ENCODE peak calls at places on chromosome 10, in four cellular contexts. L, Z, X and J are unnamed samples.

GRCh38 chr10:80518807-80519360 is 18.8 kb upstream of the SH2D4B start:
- DNase-seq in L (no peak), Z (no peak), X (no peak), J (no peak)

GRCh38 chr10:44355630-44356029 is 29.3 kb downstream of the CXCL12 start:
- DNase-seq in L (no peak), Z (no peak), X (no peak), J (no peak)

GRCh38 chr10:63241898-63242297 is 108.8 kb downstream of the NRBF2 start:
- DNase-seq in L (no peak), Z (no peak), X (no peak), J (no peak)

GRCh38 chr10:26057466-26057865 is 123.4 kb downstream of the MYO3A start:
- DNase-seq in L (no peak), Z (no peak), X (no peak), J (no peak)

GRCh38 chr10:70404906-70405824 is 1.2 kb downstream of the EIF4EBP2 start:
- DNase-seq in L (no peak), Z (peak), X (peak), J (peak)

GRCh38 chr10:17065273-17065672 is 64.3 kb downstream of the CUBN start:
- DNase-seq in L (no peak), Z (no peak), X (no peak), J (no peak)

GRCh38 chr10:1559311-1559710 is 178.0 kb downstream of the ADARB2 start:
- DNase-seq in L (no peak), Z (no peak), X (no peak), J (no peak)

GRCh38 chr10:85513450-85513849 is 853.1 kb downstream of the GRID1 start:
- DNase-seq in L (no peak), Z (no peak), X (no peak), J (no peak)

GRCh38 chr10:19651549-19651948 is 164.7 kb upstream of the PLXDC2 start:
- DNase-seq in L (no peak), Z (peak), X (peak), J (no peak)

GRCh38 chr10:120475844-120476791 is 19.1 kb downstream of the PLPP4 start:
- DNase-seq in L (no peak), Z (no peak), X (no peak), J (no peak)

GRCh38 chr10:93294004-93294403 is 188.1 kb downstream of the MYOF start:
- DNase-seq in L (no peak), Z (no peak), X (no peak), J (no peak)

GRCh38 chr10:103533827-103534226 is 40.3 kb downstream of the NEURL1 start:
- DNase-seq in L (no peak), Z (no peak), X (no peak), J (no peak)

GRCh38 chr10:132133005-132133404 is 53.7 kb upstream of the DPYSL4 start:
- DNase-seq in L (no peak), Z (no peak), X (no peak), J (no peak)

GRCh38 chr10:14904316-14904732 is 25.7 kb downstream of the SUV39H2 start:
- DNase-seq in L (no peak), Z (no peak), X (peak), J (peak)

GRCh38 chr10:103823706-103824272 is 31.6 kb downstream of the SH3PXD2A start:
- DNase-seq in L (no peak), Z (no peak), X (no peak), J (no peak)

GRCh38 chr10:83983578-83984255 is 155.6 kb upstream of the GHITM start:
- DNase-seq in L (no peak), Z (no peak), X (no peak), J (no peak)

GRCh38 chr10:71528371-71529202 is 131.9 kb downstream of the CDH23 start:
- DNase-seq in L (no peak), Z (no peak), X (no peak), J (no peak)

GRCh38 chr10:62171791-62172190 is 96.9 kb downstream of the RTKN2 start:
- DNase-seq in L (no peak), Z (no peak), X (peak), J (no peak)

GRCh38 chr10:8544500-8544899 is 490.0 kb downstream of the GATA3 start:
- DNase-seq in L (no peak), Z (no peak), X (no peak), J (no peak)

GRCh38 chr10:14173706-14174594 is 156.8 kb downstream of the FRMD4A start:
- DNase-seq in L (no peak), Z (no peak), X (peak), J (no peak)

GRCh38 chr10:104371753-104372152 is 18.1 kb downstream of the CFAP58 start:
- DNase-seq in L (no peak), Z (no peak), X (no peak), J (no peak)

GRCh38 chr10:110609592-110609991 is 34.5 kb upstream of the RBM20 start:
- DNase-seq in L (no peak), Z (no peak), X (no peak), J (no peak)

GRCh38 chr10:80324086-80324485 is 32.5 kb downstream of the DYDC1 start:
- DNase-seq in L (no peak), Z (no peak), X (peak), J (peak)

GRCh38 chr10:5575482-5576153 is 50.9 kb downstream of the CALML3 start:
- DNase-seq in L (no peak), Z (no peak), X (peak), J (no peak)

GRCh38 chr10:43594944-43595589 is 11.2 kb upstream of the ZNF485 start:
- DNase-seq in L (peak), Z (no peak), X (peak), J (peak)

GRCh38 chr10:19788075-19788686 is 28.1 kb upstream of the PLXDC2 start:
- DNase-seq in L (no peak), Z (peak), X (peak), J (peak)

GRCh38 chr10:26682926-26683325 is 14.6 kb upstream of the PDSS1 start:
- DNase-seq in L (no peak), Z (no peak), X (no peak), J (no peak)

GRCh38 chr10:71396714-71397339 is at the start of gene CDH23:
- DNase-seq in L (no peak), Z (no peak), X (no peak), J (no peak)

GRCh38 chr10:33010132-33011037 is 52.4 kb upstream of the ITGB1 start:
- DNase-seq in L (no peak), Z (peak), X (peak), J (peak)

GRCh38 chr10:18424200-18424599 is 227.2 kb downstream of the NSUN6 start:
- DNase-seq in L (no peak), Z (no peak), X (no peak), J (no peak)

GRCh38 chr10:127148933-127149220 is 47.5 kb downstream of the INSYN2A start:
- DNase-seq in L (no peak), Z (no peak), X (peak), J (no peak)

GRCh38 chr10:127148066-127148932 is 48.1 kb downstream of the INSYN2A start:
- DNase-seq in L (no peak), Z (peak), X (peak), J (no peak)

GRCh38 chr10:127149613-127150081 is 46.7 kb downstream of the INSYN2A start:
- DNase-seq in L (no peak), Z (no peak), X (peak), J (no peak)

GRCh38 chr10:127151541-127151940 is 44.9 kb downstream of the INSYN2A start:
- DNase-seq in L (no peak), Z (no peak), X (peak), J (no peak)

DNA sequence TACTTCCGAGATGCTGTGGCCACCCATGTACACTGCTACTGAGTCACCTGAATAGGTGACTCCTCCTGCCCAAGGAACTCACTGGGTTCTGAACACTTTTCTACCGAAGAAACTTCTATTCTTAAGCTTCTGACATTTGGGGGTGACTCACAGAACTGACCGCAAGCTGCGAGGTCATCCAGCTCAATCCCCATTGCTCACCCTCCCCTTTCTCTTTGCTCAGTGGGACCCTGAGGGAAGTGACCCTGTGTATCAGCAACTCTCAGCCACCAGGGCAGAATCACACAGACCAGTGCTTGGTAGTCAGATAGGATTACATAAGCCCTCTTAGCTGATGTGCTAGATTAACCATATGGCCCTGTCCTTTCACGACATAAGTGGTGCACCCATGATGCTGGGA is 46.3 kb downstream of the INSYN2A start:
- DNase-seq in L (no peak), Z (no peak), X (peak), J (no peak)
- TF ChIP-seq CTCF in L (no peak), Z (no peak), X (no peak), J (no peak)

DNA sequence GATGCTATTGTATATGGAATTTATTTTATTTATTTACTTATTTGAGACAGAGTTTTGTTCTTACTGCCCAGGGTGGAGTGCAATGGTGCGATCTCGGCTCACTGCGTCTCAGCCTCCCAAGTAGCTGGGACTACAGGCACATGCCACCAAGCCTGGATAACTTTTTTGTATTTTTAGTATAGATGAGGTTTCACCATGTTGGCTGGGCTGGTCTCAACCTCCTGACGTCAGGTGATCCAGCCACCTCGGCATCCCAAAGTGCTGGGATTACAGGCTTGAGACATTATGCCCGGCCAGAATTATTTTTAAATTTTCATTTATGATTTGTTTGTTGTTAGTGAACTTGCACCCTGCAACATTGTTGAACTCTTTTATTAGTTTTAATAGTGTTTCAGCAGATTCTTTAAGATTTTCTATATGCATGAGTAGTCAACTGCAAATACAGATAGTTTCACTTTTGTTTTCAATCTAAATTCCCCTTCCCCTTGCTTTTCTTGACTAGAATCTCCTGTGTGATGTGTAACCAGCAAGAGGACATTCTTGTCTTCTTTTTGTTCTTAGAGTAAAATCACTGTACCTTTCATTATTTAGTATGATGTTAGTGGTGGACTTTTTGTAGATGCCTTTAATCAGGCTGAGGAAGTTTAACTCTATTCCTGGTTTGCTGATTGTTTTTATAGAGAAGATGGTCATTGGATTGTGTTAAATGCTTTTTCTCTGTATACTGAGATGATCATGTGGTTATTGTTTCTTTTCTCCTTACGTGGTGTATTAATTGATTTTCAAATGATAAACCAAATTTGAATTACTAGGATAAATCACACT is 27.8 kb downstream of the ZNF33A start:
- DNase-seq in L (peak), Z (no peak), X (no peak), J (no peak)
- TF ChIP-seq CTCF in L (no peak), Z (no peak), X (no peak), J (no peak)

GRCh38 chr10:13102002-13102794 is 2.2 kb downstream of the OPTN start:
- DNase-seq in L (no peak), Z (no peak), X (no peak), J (no peak)

GRCh38 chr10:13103554-13103953 is 3.6 kb downstream of the OPTN start:
- DNase-seq in L (no peak), Z (no peak), X (no peak), J (no peak)

GRCh38 chr10:13099144-13099665 is 758 bp upstream of the OPTN start:
- DNase-seq in L (peak), Z (peak), X (no peak), J (peak)

GRCh38 chr10:13100349-13101294 is 659 bp downstream of the OPTN start:
- DNase-seq in L (peak), Z (no peak), X (peak), J (peak)

DNA sequence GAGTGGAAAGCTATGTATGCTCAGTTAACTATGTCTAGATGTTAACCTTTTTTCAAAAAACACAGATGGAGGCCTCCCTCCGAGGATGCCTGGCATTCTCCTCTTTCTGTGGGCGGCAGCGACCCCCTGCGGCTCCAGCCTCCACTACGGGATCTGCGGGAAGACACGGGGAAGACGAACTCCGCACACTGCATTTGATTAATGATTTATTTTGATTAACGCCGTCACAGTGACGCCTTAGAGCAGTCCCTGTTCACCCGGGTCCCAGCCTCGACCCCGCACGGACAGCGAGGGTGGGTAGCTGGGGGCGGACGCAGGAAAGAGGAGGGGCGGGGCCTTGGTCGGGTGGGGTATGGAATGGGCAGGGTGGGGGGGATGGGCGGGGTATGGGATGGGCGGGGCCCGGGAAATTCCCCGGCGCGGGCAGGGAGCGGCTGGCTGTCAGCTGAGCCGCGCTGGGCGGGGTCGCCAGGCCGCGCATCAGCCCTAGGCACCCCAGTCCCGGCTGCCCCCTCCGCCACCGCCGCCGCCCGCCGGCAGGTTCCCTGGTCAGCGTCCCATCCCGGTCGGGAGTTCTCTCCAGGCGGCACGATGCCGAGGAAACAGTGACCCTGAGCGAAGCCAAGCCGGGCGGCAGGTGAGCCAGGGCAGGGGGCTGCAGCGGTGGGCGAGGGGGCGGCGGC is at the start of gene OPTN:
- DNase-seq in L (peak), Z (peak), X (peak), J (peak)
- TF ChIP-seq CTCF in L (peak), Z (peak), X (peak), J (peak)

GRCh38 chr10:77689339-77689738 is 51.7 kb upstream of the KCNMA1 start:
- DNase-seq in L (no peak), Z (no peak), X (no peak), J (no peak)

GRCh38 chr10:77687621-77688020 is 50.0 kb upstream of the KCNMA1 start:
- DNase-seq in L (no peak), Z (no peak), X (no peak), J (no peak)

GRCh38 chr10:77695186-77695585 is 57.6 kb upstream of the KCNMA1 start:
- DNase-seq in L (no peak), Z (no peak), X (no peak), J (no peak)

GRCh38 chr10:77696584-77696983 is 59.0 kb upstream of the KCNMA1 start:
- DNase-seq in L (no peak), Z (no peak), X (no peak), J (no peak)

DNA sequence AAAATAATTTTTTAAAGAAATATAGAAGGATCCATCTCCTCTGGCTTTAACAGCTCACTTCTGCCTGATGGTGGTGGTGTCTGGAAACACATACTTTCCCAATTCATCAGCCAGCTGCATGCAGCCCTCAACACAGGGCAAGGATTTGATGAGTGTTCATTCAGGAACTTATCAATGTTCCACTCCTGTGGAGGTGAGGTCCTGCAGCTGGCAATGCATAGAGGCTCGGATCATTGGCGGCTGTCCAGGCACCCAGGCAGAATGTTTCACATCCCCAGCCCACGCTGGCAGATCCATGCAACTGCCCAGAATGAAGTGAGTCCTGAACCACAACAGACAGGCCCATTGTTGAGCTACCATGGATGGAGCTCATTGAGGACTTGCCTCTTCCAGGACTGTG is 55.2 kb upstream of the KCNMA1 start:
- DNase-seq in L (no peak), Z (no peak), X (peak), J (no peak)
- TF ChIP-seq CTCF in L (no peak), Z (no peak), X (peak), J (no peak)

DNA sequence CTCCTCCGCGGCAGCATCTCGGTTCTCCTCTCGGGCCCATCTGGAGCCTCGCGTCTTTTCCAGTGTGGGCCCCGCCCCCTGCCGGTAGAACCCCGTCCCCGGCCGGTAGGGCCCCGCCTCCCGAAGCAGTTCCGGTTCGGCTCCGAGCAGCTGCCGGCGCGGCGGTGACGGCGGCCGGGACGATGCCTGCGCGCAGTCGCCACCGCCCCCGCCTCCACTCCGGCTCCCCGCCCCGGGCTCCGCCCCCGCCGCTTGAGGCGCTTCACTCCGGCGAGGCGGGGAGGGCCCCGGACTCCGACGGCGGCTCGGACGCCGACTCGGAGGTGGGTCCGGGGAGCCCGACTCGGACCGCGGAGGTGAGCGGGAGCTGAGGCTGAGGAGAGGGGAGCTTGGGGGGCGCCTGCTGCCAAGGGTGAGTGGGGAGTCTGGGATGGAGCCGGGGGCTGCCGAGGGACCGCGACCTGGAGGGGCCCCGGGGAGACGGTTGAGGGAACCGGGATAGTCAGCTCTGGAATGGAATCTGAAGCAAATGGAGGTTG is at the start of gene SAMD8:
- DNase-seq in L (peak), Z (peak), X (peak), J (peak)
- TF ChIP-seq CTCF in L (no peak), Z (peak), X (no peak), J (no peak)

GRCh38 chr10:122349758-122350355 is 24.7 kb upstream of the PLEKHA1 start:
- DNase-seq in L (no peak), Z (no peak), X (no peak), J (no peak)
- TF ChIP-seq CTCF in L (no peak), Z (no peak), X (no peak), J (no peak)